ENCODE peak calls at places on chromosome 14, in six cellular contexts. G, C, E, O, K and T are unnamed samples.

GRCh38 chr14:36105401-36105800 is 71.1 kb downstream of the PTCSC3 start:
- DNase-seq in G (peak; percentile 48), C (peak; percentile 43), E (no peak), O (no peak), K (peak; percentile 9), T (peak; percentile 73)

GRCh38 chr14:28879571-28879970 is 113.0 kb downstream of the FOXG1 start:
- DNase-seq in G (peak; percentile 38), C (no peak), E (no peak), O (no peak), K (no peak), T (no peak)

GRCh38 chr14:60488175-60488574 is 2.3 kb upstream of the C14orf39 start:
- DNase-seq in G (no peak), C (no peak), E (no peak), O (no peak), K (no peak), T (no peak)

GRCh38 chr14:75229923-75230792 is 48.5 kb upstream of the FOS start:
- DNase-seq in G (no peak), C (no peak), E (peak; percentile 34), O (no peak), K (peak; percentile 38), T (peak; percentile 98)

GRCh38 chr14:29529418-29529817 is 398.2 kb downstream of the PRKD1 start:
- DNase-seq in G (no peak), C (no peak), E (peak; percentile 13), O (no peak), K (no peak), T (peak; percentile 53)

GRCh38 chr14:91295851-91296796 is 51.6 kb upstream of the GPR68 start:
- DNase-seq in G (no peak), C (no peak), E (no peak), O (no peak), K (no peak), T (no peak)

GRCh38 chr14:33542338-33543290 is 408.3 kb downstream of the EGLN3 start:
- DNase-seq in G (no peak), C (no peak), E (no peak), O (no peak), K (no peak), T (no peak)

GRCh38 chr14:61472025-61472672 is 150.8 kb downstream of the PRKCH start:
- DNase-seq in G (no peak), C (no peak), E (peak; percentile 99), O (no peak), K (peak; percentile 97), T (no peak)

GRCh38 chr14:61553730-61554641 is 141.3 kb upstream of the HIF1A start:
- DNase-seq in G (no peak), C (no peak), E (peak; percentile 98), O (no peak), K (peak; percentile 91), T (no peak)

GRCh38 chr14:36661506-36662257 is at the start of gene PAX9:
- DNase-seq in G (peak; percentile 91), C (peak; percentile 97), E (peak; percentile 41), O (peak; percentile 92), K (peak; percentile 84), T (peak; percentile 98)

GRCh38 chr14:98894600-98894999 is 377.4 kb downstream of the BCL11B start:
- DNase-seq in G (no peak), C (no peak), E (no peak), O (no peak), K (no peak), T (no peak)

DNA sequence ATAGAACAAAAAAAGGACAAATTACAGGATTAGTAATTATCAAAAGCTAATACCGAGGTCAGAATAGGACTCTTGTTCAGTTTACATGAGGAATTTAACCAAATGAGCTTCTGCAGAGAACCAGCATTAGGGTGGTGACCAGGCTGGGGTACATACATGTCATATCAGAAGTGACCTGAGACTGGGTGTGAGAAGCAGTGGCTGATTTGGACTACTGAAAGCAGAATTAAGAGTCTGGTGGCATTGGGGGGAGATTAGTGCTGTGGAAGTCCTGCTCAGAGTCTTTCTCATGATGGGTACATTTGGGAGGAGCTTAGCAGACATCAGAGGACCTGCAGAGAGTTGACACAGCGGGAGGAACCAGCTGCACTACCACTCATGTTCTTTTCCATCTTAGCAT is 21.7 kb downstream of the TRAF3 start:
- DNase-seq in G (no peak), C (no peak), E (no peak), O (no peak), K (no peak), T (no peak)
- H3K4me2 ChIP-seq in G (no peak overlapping the region), C (no peak overlapping the region), E (no peak overlapping the region), O (no peak overlapping the region), K (no peak overlapping the region), T (no peak overlapping the region)

DNA sequence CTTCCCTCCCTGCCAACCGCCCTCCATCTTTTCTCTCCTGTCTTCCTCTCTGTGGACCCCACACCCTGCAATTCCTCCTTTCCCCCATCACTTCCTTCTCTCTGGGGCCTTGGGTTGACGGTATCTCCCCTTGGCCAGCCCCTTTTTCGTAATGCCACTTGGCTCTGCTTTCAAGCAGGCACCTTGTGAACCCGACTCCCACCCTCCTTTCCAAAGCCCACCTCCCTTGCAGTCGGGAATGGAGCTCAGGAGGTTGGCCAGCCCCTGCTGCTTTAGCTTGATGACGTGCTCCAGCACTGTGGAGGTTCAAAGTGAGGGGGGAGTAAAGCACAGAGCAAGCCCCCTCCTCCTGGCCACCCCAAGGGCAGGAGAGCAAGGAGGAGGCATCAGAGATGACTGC is 103.4 kb downstream of the ZFP36L1 start:
- DNase-seq in G (no peak), C (no peak), E (no peak), O (no peak), K (no peak), T (no peak)
- H2BK5ac ChIP-seq in G (no peak overlapping the region), C (no peak overlapping the region), E (peak overlapping the region; percentile 23), O (no peak overlapping the region), K (peak overlapping the region; percentile 57), T (no peak overlapping the region)

GRCh38 chr14:53549956-53550355 is 396.8 kb upstream of the DDHD1 start:
- DNase-seq in G (no peak), C (no peak), E (no peak), O (no peak), K (no peak), T (peak; percentile 87)

GRCh38 chr14:53553221-53553620 is 400.1 kb upstream of the DDHD1 start:
- DNase-seq in G (no peak), C (no peak), E (no peak), O (no peak), K (no peak), T (no peak)

GRCh38 chr14:53551862-53552261 is 398.7 kb upstream of the DDHD1 start:
- DNase-seq in G (no peak), C (no peak), E (no peak), O (no peak), K (no peak), T (no peak)

GRCh38 chr14:53547593-53547992 is 394.5 kb upstream of the DDHD1 start:
- DNase-seq in G (no peak), C (no peak), E (no peak), O (no peak), K (no peak), T (no peak)

DNA sequence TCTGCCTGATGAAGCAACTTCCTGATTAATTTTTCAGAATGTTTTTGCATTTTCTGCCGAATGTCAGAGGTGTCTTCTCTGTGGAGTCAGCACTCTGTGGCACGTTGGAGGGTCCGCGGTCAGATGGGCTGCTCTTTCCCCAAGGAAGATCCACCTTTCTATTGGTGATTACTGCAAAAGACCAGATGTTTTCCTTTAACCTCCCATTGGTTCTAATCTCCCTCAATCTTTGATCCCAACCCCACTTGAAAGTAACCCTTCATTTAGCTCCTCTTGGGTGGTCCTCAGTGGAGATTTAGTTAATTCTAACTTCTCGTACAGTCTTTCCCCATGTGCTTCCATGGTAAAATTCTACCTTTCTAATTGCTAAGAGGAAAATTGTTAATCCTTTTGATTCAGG is 397.7 kb upstream of the DDHD1 start:
- DNase-seq in G (no peak), C (no peak), E (no peak), O (no peak), K (no peak), T (peak; percentile 60)
- H2BK15ac ChIP-seq in G (no peak overlapping the region), C (no peak overlapping the region), E (no peak overlapping the region), O (no peak overlapping the region), K (no peak overlapping the region), T (no peak overlapping the region)

GRCh38 chr14:101628975-101629374 is 67.7 kb downstream of the DIO3 start:
- DNase-seq in G (no peak), C (no peak), E (no peak), O (no peak), K (no peak), T (no peak)
- H3K4me2 ChIP-seq in G (no peak overlapping the region), C (no peak overlapping the region), E (no peak overlapping the region), O (peak overlapping the region; percentile 61), K (no peak overlapping the region), T (no peak overlapping the region)

DNA sequence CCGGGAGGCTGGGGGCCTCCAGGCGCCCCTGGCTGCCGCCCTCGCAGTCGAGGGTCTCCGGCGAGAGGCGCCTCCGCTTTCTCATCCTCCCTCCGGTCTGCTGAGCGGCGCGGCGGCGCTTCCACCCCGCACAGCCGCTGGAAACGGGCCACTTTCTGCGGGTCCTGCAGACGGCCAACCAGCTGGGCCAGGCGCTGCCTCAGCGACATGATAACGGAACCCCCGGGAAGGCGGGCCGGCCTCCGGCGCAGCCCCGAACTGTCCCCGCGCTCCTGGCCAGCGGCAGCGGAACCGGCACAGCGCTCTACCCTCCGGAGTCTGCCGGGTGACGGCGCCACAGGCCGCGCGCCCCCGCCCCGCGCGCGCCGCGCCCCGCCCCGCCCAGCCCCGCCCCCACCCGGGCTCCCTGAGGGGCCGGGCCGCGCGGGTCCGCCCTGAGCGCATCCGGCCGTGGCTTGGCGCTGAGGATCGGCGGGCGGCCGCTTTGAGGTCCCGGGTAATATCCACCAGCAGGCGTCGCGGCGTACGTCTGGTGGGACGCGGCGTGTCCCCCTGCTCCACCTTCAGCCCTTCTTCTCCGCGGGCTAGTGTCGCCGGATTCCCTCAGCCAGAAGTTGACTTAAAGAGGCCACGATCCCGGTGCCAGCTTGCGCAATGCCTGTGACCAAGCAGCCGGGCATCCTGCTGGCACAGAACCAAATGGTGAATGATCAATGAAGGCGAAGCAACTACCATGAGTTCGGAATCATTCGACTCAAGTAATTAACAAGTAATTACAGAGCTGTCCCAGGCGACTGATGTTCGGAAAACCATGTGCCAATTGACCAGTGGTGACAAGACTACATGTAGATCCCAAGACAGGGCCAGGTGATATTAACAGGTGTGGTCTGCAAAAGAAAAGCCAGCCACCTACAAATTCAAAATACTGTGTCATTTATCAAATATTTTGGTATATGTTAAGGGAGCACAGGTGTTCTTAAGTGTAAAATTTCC is at the start of gene SGPP1:
- DNase-seq in G (peak; percentile 65), C (peak; percentile 79), E (peak; percentile 55), O (no peak), K (peak; percentile 74), T (peak; percentile 80)
- H2BK5ac ChIP-seq in G (peak within 1 kb of the TSS; percentile 2), C (no peak within 1 kb of the TSS), E (peak within 1 kb of the TSS; percentile 40), O (peak within 1 kb of the TSS; percentile 44), K (peak within 1 kb of the TSS; percentile 75), T (no peak within 1 kb of the TSS)

GRCh38 chr14:93084866-93085857 is 30.6 kb downstream of the ITPK1 start:
- DNase-seq in G (no peak), C (no peak), E (no peak), O (no peak), K (no peak), T (no peak)

GRCh38 chr14:93084402-93084801 is 31.3 kb downstream of the ITPK1 start:
- DNase-seq in G (no peak), C (no peak), E (no peak), O (no peak), K (no peak), T (no peak)

GRCh38 chr14:93083898-93084297 is 31.8 kb downstream of the ITPK1 start:
- DNase-seq in G (no peak), C (no peak), E (no peak), O (no peak), K (no peak), T (no peak)

GRCh38 chr14:93081875-93082570 is 33.7 kb downstream of the ITPK1 start:
- DNase-seq in G (no peak), C (no peak), E (no peak), O (no peak), K (no peak), T (no peak)

GRCh38 chr14:93082576-93083001 is 33.1 kb downstream of the ITPK1 start:
- DNase-seq in G (no peak), C (no peak), E (no peak), O (no peak), K (no peak), T (no peak)
- H2BK15ac ChIP-seq in G (no peak overlapping the region), C (no peak overlapping the region), E (no peak overlapping the region), O (no peak overlapping the region), K (no peak overlapping the region), T (no peak overlapping the region)